ENCODE peak calls at places on chromosomes 3 and 15, in five cellular contexts. F is MM.1S, P is GM23248, S is PC-3, Z is SK-N-SH. B is an unnamed sample.

GRCh38 chr3:114827495-114827894 is 319.6 kb downstream of the ZBTB20 start:
- DNase-seq in F (peak), P (peak), S (peak), Z (peak), B (peak)

GRCh38 chr15:38398134-38398533 is 55.8 kb upstream of the FAM98B start:
- DNase-seq in F (no peak), P (peak), S (peak), Z (no peak), B (no peak)

GRCh38 chr3:130839815-130840214 is 54.1 kb upstream of the ATP2C1 start:
- DNase-seq in F (peak), P (no peak), S (no peak), Z (no peak), B (no peak)

GRCh38 chr3:50170689-50171088 is 15.6 kb downstream of the SEMA3F start:
- DNase-seq in F (no peak), P (peak), S (peak), Z (no peak), B (no peak)

GRCh38 chr3:46359748-46360509 is 6.0 kb downstream of the CCR2 start:
- DNase-seq in F (no peak), P (peak), S (peak), Z (no peak), B (no peak)

GRCh38 chr15:49649987-49650386 is 29.1 kb downstream of the DTWD1 start:
- DNase-seq in F (no peak), P (peak), S (no peak), Z (no peak), B (no peak)

GRCh38 chr3:41040256-41040655 is 159.0 kb upstream of the CTNNB1 start:
- DNase-seq in F (no peak), P (no peak), S (no peak), Z (no peak), B (no peak)

GRCh38 chr3:128012050-128012449 is 40.2 kb upstream of the SEC61A1 start:
- DNase-seq in F (no peak), P (no peak), S (no peak), Z (no peak), B (no peak)

GRCh38 chr15:45458746-45459403 is 63.7 kb downstream of the SLC30A4 start:
- DNase-seq in F (peak), P (peak), S (peak), Z (peak), B (peak)

GRCh38 chr3:78116874-78117273 is 1077.0 kb downstream of the ROBO2 start:
- DNase-seq in F (no peak), P (no peak), S (no peak), Z (no peak), B (no peak)

GRCh38 chr3:143998266-143998665 is 26.6 kb downstream of the DIPK2A start:
- DNase-seq in F (no peak), P (peak), S (peak), Z (no peak), B (no peak)

GRCh38 chr3:55558316-55558715 is 71.2 kb upstream of the WNT5A start:
- DNase-seq in F (no peak), P (peak), S (no peak), Z (no peak), B (no peak)

GRCh38 chr15:22786868-22787698 is 639 bp downstream of the NIPA1 start:
- DNase-seq in F (peak), P (peak), S (peak), Z (peak), B (peak)

GRCh38 chr3:20546636-20547035 is 360.6 kb upstream of the SGO1 start:
- DNase-seq in F (no peak), P (peak), S (no peak), Z (no peak), B (no peak)

GRCh38 chr3:58332575-58333179 is at the start of gene PXK:
- DNase-seq in F (peak), P (peak), S (peak), Z (peak), B (peak)

GRCh38 chr15:64895285-64896065 is 16.2 kb upstream of the ANKDD1A start:
- DNase-seq in F (peak), P (peak), S (no peak), Z (no peak), B (no peak)

GRCh38 chr15:58015565-58015964 is 49.9 kb downstream of the ALDH1A2 start:
- DNase-seq in F (no peak), P (peak), S (peak), Z (no peak), B (no peak)

GRCh38 chr3:160808838-160809237 is 52.8 kb downstream of the PPM1L start:
- DNase-seq in F (no peak), P (no peak), S (no peak), Z (no peak), B (no peak)

GRCh38 chr3:25663324-25664065 is 1.2 kb downstream of the TOP2B start:
- DNase-seq in F (peak), P (peak), S (peak), Z (peak), B (peak)

GRCh38 chr15:32646304-32646703 is 4.8 kb downstream of the SCG5 start:
- DNase-seq in F (no peak), P (no peak), S (no peak), Z (no peak), B (no peak)

GRCh38 chr3:114632757-114633424 is 339.1 kb downstream of the TIGIT start:
- DNase-seq in F (no peak), P (no peak), S (no peak), Z (no peak), B (no peak)

GRCh38 chr15:58777107-58777506 is 6.0 kb downstream of the MINDY2 start:
- DNase-seq in F (peak), P (no peak), S (no peak), Z (no peak), B (no peak)

GRCh38 chr3:123076496-123077418 is 9.9 kb downstream of the PDIA5 start:
- DNase-seq in F (no peak), P (no peak), S (no peak), Z (peak), B (peak)

GRCh38 chr3:187750513-187751123 is 5.3 kb upstream of the BCL6 start:
- DNase-seq in F (no peak), P (no peak), S (peak), Z (no peak), B (peak)

GRCh38 chr3:38543602-38544001 is 47.5 kb downstream of the EXOG start:
- DNase-seq in F (no peak), P (no peak), S (no peak), Z (no peak), B (no peak)

GRCh38 chr3:29337565-29337964 is 56.7 kb downstream of the RBMS3 start:
- DNase-seq in F (no peak), P (no peak), S (no peak), Z (no peak), B (no peak)

GRCh38 chr3:69738291-69738690 is 973 bp upstream of the MITF start:
- DNase-seq in F (no peak), P (peak), S (peak), Z (no peak), B (no peak)

GRCh38 chr15:69305933-69306568 is 7.3 kb downstream of the PAQR5 start:
- DNase-seq in F (no peak), P (no peak), S (no peak), Z (no peak), B (no peak)

GRCh38 chr3:12049675-12050074 is 45.5 kb downstream of the SYN2 start:
- DNase-seq in F (peak), P (peak), S (peak), Z (no peak), B (peak)

GRCh38 chr15:58475573-58476524 is 44.1 kb downstream of the LIPC start:
- DNase-seq in F (no peak), P (peak), S (no peak), Z (no peak), B (peak)

GRCh38 chr15:62711691-62712454 is 330.7 kb upstream of the TPM1 start:
- DNase-seq in F (no peak), P (peak), S (peak), Z (no peak), B (no peak)

GRCh38 chr3:186287723-186288122 is 74.3 kb downstream of the DGKG start:
- DNase-seq in F (no peak), P (peak), S (peak), Z (no peak), B (no peak)

GRCh38 chr3:46442591-46443530 is 21.8 kb downstream of the LTF start:
- DNase-seq in F (no peak), P (peak), S (no peak), Z (peak), B (peak)

GRCh38 chr3:188220988-188221818 is 67.2 kb downstream of the LPP start:
- DNase-seq in F (no peak), P (peak), S (peak), Z (no peak), B (no peak)

GRCh38 chr3:9644245-9644644 is 5.1 kb upstream of the MTMR14 start:
- DNase-seq in F (no peak), P (no peak), S (no peak), Z (no peak), B (no peak)

GRCh38 chr3:186825294-186825821 is 17.2 kb upstream of the ADIPOQ start:
- DNase-seq in F (no peak), P (peak), S (no peak), Z (no peak), B (peak)

DNA sequence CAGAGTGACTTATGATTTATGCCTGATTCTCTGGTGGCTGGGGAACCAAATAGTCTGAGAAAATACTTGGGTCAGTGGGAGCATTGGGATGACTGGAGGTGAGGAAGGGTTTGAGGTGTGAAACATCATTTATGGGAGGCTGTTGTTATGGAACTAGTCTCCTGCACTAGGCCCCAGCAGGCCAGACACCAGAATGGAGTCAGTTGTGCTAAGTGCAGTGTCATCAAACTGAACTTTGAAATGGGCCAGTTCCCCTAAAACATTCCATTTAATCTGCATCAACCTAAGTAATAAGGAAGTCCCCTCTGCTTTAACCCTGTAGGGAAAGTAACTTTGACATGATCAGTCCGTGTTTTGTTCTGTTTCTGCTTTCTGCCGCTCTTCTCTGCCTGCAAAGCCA is 44.9 kb upstream of the KLHL25 start:
- DNase-seq in F (no peak), P (no peak), S (no peak), Z (no peak), B (no peak)
- TF ChIP-seq EZH2phosphoT487 in F (no peak), P (no peak), S (no peak), Z (no peak), B (no peak)

DNA sequence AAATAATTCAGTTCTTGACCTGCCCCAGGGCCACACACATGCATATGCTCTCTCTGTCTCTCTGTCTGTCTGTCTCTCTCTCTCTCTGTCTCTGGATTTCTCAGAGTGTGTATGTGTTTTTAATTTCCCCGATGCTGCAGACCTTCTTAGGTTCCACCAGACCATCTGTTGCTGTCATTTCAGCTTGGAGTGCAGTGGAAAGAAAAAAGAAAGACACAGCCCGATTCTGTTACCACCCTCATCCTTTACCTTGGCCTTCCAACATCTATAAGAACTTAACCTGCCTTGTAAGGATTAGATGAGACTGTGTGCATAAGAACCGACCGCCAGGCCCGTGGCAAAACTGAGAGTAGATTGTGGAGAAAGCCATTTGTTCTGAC is 9.7 kb upstream of the PGPEP1L start:
- DNase-seq in F (no peak), P (no peak), S (no peak), Z (no peak), B (no peak)
- TF ChIP-seq EZH2phosphoT487 in F (no peak), P (no peak), S (no peak), Z (no peak), B (no peak)

GRCh38 chr15:88622605-88622975 is 1.4 kb downstream of the AEN start:
- DNase-seq in F (no peak), P (no peak), S (no peak), Z (no peak), B (no peak)

GRCh38 chr15:88623061-88623460 is 1.9 kb downstream of the AEN start:
- DNase-seq in F (no peak), P (peak), S (peak), Z (no peak), B (peak)

GRCh38 chr15:88624971-88625290 is 3.8 kb downstream of the AEN start:
- DNase-seq in F (no peak), P (peak), S (no peak), Z (no peak), B (no peak)

GRCh38 chr15:88623632-88624031 is 2.5 kb downstream of the AEN start:
- DNase-seq in F (no peak), P (no peak), S (no peak), Z (no peak), B (no peak)

DNA sequence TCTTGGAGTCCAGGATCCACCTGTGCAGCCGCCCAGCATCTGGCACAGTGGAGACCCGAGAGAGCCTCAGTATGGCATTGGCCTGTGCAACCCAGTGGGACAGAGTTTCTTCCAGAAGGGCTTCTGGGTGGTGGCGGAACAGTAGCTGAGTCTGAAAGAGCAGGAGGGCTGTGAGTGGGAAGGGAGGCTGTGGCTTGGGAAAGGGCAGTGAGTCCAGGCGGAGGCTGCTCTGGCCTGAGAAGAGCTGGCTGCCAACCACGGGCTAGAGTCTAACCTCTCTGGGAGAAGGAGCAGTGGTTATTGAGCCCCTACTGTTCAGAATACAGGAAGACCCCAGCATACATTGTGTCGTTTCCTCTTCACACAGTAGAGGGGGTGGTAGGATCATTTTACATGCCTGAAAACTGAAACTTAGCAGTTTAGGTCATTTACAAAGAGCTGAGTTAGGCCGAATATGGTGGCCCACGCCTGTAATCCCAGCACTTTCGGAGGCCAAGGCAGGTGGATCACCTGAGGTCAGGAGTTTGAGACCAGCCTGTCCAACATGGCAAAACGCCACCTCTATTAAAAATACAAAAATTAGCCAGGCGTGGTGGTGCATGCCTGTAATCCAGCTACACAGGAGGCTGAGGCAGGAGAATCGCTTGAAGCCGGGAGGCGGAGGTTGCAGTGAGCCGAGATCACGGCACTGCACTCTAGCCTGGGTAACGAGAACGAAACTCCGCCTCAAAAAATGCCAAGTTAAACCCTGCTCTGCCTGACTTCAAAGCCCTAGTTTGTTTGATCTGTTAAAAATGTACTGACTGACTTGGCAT is 3.2 kb downstream of the AEN start:
- DNase-seq in F (peak), P (peak), S (no peak), Z (peak), B (peak)
- TF ChIP-seq EZH2phosphoT487 in F (no peak), P (no peak), S (no peak), Z (no peak), B (no peak)

DNA sequence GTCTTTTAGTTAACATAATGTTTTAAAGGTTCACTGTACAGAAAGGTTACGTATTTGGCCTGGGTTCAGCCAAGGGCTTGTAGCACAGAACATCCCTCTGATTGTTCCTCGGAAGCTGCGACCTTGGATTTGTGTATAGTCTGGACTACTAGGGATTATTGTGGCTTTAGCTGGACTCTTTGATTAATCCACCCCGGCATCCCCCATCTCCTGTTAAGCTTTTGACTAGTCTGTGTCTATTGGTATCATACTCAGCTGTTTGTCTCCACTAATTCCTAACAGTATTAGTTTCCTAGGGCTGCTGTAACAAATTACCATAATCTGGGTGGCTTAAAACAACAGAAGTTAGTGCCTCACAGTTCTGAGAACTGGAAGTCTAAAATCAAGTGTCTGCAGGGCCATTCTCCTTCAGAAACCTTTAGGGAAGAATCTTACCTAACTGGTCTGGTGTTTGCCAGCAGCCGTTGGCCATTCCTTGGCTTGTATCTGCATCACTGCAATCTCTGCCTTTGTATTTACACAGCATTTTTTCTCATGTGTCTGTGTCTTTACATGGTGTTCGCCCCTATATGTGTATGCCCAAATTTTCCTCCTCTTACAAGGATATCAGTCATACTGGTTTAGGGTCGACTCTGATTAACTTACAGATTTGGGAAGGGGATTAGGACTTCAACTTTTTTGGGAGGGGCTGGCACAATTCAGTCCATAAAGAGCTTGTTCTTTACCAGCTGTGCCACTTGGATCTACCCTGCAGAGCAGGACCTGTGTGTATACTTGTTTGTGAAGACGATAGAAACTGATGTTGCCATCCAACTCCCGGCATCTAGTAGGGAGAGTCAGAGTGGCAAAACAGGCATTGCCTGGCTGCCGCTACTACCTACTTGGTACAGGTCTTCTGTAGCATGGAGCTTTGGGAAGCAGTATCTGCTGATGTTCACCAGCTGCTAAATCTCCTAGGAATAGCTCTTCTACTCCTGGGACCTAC is 117.8 kb downstream of the UBE2E2 start:
- DNase-seq in F (no peak), P (no peak), S (peak), Z (no peak), B (no peak)
- TF ChIP-seq EZH2phosphoT487 in F (no peak), P (no peak), S (no peak), Z (no peak), B (no peak)

DNA sequence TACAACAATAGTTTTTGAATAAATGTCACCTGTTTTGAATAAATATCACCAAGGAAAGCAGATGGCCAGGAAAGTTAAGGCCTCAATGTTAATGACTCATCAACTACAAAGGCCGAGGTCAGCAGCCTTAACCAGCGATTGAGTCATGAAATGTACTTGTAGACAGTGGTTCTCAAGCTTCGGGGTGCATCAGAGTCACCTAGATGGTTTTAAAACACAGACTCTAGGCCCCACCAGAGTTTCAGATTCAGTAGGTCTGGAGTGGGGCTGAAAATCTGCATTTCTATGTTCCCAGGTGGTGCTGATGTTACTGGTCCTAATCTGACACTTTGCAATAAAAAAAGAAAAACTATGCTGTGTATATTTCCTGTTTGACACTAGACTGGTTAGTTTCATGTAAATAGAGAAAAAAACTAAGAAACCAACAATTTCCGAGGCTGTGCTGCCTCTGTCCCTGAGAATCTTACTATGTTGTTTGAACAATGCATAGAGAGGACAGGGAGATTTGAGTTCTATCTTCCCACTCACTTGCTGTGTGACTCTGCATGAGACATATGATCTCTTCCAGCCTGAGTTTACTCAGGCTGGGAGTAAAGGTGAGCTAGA is 9.8 kb downstream of the RAB27A start:
- DNase-seq in F (peak), P (peak), S (peak), Z (no peak), B (peak)
- TF ChIP-seq EZH2phosphoT487 in F (no peak), P (peak), S (no peak), Z (no peak), B (no peak)

GRCh38 chr3:107973152-107973551 is 117.7 kb downstream of the CD47 start:
- DNase-seq in F (no peak), P (peak), S (peak), Z (no peak), B (no peak)
- TF ChIP-seq EZH2phosphoT487 in F (no peak), P (no peak), S (no peak), Z (no peak), B (no peak)

GRCh38 chr3:197378987-197379718 is 80.7 kb upstream of the DLG1 start:
- DNase-seq in F (peak), P (no peak), S (no peak), Z (no peak), B (no peak)
- TF ChIP-seq EZH2phosphoT487 in F (no peak), P (no peak), S (no peak), Z (no peak), B (no peak)

GRCh38 chr15:99873451-99873850 is 140.2 kb upstream of the LYSMD4 start:
- DNase-seq in F (no peak), P (no peak), S (no peak), Z (no peak), B (no peak)
- TF ChIP-seq EZH2phosphoT487 in F (no peak), P (no peak), S (no peak), Z (no peak), B (no peak)